ENCODE peak calls at places on chromosomes 11 and 22, in seven cellular contexts. Y is posterior vena cava; M is CD8-positive, alpha-beta T cell; E is stimulated activated CD8-positive, alpha-beta memory T cell treated with anti-CD3 and anti-CD28 coated beads, Interleukin-7, amount 100 ng/mL, for 4 hours; S is endothelial cell; G is left ventricle myocardium inferior; X is T-helper 2 cell. U is an unnamed sample.
A peak's percentile ranks its signal among the peaks of the same experiment; 100 is the strongest.

GRCh38 chr11:76736266-76736665 is 46.9 kb upstream of the TSKU start:
- DNase-seq in Y (no peak), M (no peak), E (no peak), S (no peak), G (no peak), X (no peak), U (no peak)

GRCh38 chr22:41431656-41432055 is 14.9 kb downstream of the TOB2 start:
- DNase-seq in Y (no peak), M (no peak), E (no peak), S (no peak), G (no peak), X (no peak), U (no peak)

GRCh38 chr22:45731798-45732495 is 60.3 kb downstream of the ATXN10 start:
- DNase-seq in Y (no peak), M (no peak), E (no peak), S (no peak), G (no peak), X (no peak), U (no peak)

GRCh38 chr11:123449436-123449835 is 19.4 kb downstream of the GRAMD1B start:
- DNase-seq in Y (no peak), M (no peak), E (no peak), S (no peak), G (no peak), X (no peak), U (no peak)

GRCh38 chr22:23121026-23121823 is 20.6 kb downstream of the RSPH14 start:
- DNase-seq in Y (no peak), M (no peak), E (no peak), S (no peak), G (no peak), X (no peak), U (no peak)

GRCh38 chr22:40973144-40973543 is 22.0 kb downstream of the RBX1 start:
- DNase-seq in Y (peak; percentile 45), M (no peak), E (no peak), S (no peak), G (no peak), X (no peak), U (no peak)

GRCh38 chr11:96015911-96016565 is 92.1 kb upstream of the MTMR2 start:
- DNase-seq in Y (no peak), M (no peak), E (no peak), S (no peak), G (no peak), X (peak; percentile 12), U (no peak)

GRCh38 chr11:69174841-69175240 is 19.1 kb downstream of the SMIM38 start:
- DNase-seq in Y (peak; percentile 42), M (no peak), E (no peak), S (no peak), G (no peak), X (no peak), U (no peak)

GRCh38 chr11:255176-255575 is 18.4 kb downstream of the PSMD13 start:
- DNase-seq in Y (no peak), M (no peak), E (no peak), S (no peak), G (no peak), X (no peak), U (no peak)

GRCh38 chr11:81342956-81343355 is 1390.7 kb downstream of the FAM181B start:
- DNase-seq in Y (no peak), M (no peak), E (no peak), S (no peak), G (no peak), X (no peak), U (no peak)

GRCh38 chr11:122721201-122721963 is 65.9 kb downstream of the UBASH3B start:
- DNase-seq in Y (no peak), M (no peak), E (no peak), S (no peak), G (no peak), X (no peak), U (no peak)

GRCh38 chr22:44698531-44699421 is 3.2 kb upstream of the PRR5 start:
- DNase-seq in Y (no peak), M (no peak), E (no peak), S (no peak), G (no peak), X (no peak), U (no peak)

GRCh38 chr11:119115484-119116234 is 5.7 kb upstream of the HINFP start:
- DNase-seq in Y (peak; percentile 89), M (no peak), E (no peak), S (no peak), G (peak; percentile 56), X (no peak), U (no peak)

GRCh38 chr22:49040111-49040510 is 787.6 kb downstream of the BRD1 start:
- DNase-seq in Y (peak; percentile 74), M (no peak), E (no peak), S (no peak), G (no peak), X (no peak), U (no peak)

GRCh38 chr22:35708453-35708852 is 9.2 kb upstream of the APOL5 start:
- DNase-seq in Y (no peak), M (no peak), E (no peak), S (no peak), G (no peak), X (no peak), U (no peak)

GRCh38 chr11:19931768-19932369 is 219.2 kb downstream of the NAV2 start:
- DNase-seq in Y (no peak), M (no peak), E (no peak), S (no peak), G (no peak), X (no peak), U (no peak)

GRCh38 chr11:83691387-83692088 is 405.4 kb upstream of the CCDC90B start:
- DNase-seq in Y (no peak), M (no peak), E (no peak), S (no peak), G (peak; percentile 14), X (no peak), U (no peak)

GRCh38 chr11:69053169-69053477 is 4.4 kb downstream of the TPCN2 start:
- DNase-seq in Y (no peak), M (no peak), E (no peak), S (no peak), G (no peak), X (no peak), U (no peak)

GRCh38 chr22:23179381-23180294 is 671 bp upstream of the BCR start:
- DNase-seq in Y (no peak), M (no peak), E (no peak), S (no peak), G (peak; percentile 24), X (no peak), U (no peak)

GRCh38 chr11:34997872-34998548 is 81.6 kb downstream of the PDHX start:
- DNase-seq in Y (no peak), M (no peak), E (no peak), S (no peak), G (no peak), X (no peak), U (no peak)

GRCh38 chr11:16111690-16112089 is 244.7 kb downstream of the SOX6 start:
- DNase-seq in Y (no peak), M (no peak), E (no peak), S (no peak), G (no peak), X (no peak), U (no peak)

GRCh38 chr11:86703992-86704391 is 31.6 kb upstream of the ME3 start:
- DNase-seq in Y (no peak), M (no peak), E (no peak), S (no peak), G (no peak), X (no peak), U (no peak)

GRCh38 chr11:44270403-44271192 is 39.3 kb downstream of the ALX4 start:
- DNase-seq in Y (peak; percentile 67), M (no peak), E (no peak), S (no peak), G (no peak), X (no peak), U (no peak)

GRCh38 chr11:112795142-112795815 is 165.9 kb upstream of the NCAM1 start:
- DNase-seq in Y (no peak), M (no peak), E (no peak), S (peak; percentile 63), G (no peak), X (no peak), U (peak; percentile 76)

GRCh38 chr11:118618991-118619375 is 11.6 kb downstream of the PHLDB1 start:
- DNase-seq in Y (peak; percentile 93), M (no peak), E (no peak), S (no peak), G (peak; percentile 64), X (no peak), U (no peak)

GRCh38 chr22:45511847-45512261 is 9.2 kb downstream of the FBLN1 start:
- DNase-seq in Y (peak; percentile 91), M (no peak), E (no peak), S (no peak), G (peak; percentile 80), X (no peak), U (no peak)

GRCh38 chr11:4044971-4045646 is 49.5 kb upstream of the RRM1 start:
- DNase-seq in Y (no peak), M (no peak), E (no peak), S (no peak), G (no peak), X (no peak), U (no peak)

GRCh38 chr22:50613291-50613981 is 12.8 kb downstream of the MAPK8IP2 start:
- DNase-seq in Y (no peak), M (no peak), E (no peak), S (no peak), G (peak; percentile 59), X (no peak), U (peak; percentile 47)

GRCh38 chr22:31577711-31578110 is 81.4 kb downstream of the SFI1 start:
- DNase-seq in Y (no peak), M (no peak), E (no peak), S (no peak), G (no peak), X (no peak), U (peak; percentile 84)

GRCh38 chr11:2134022-2135010 is 4.9 kb downstream of the IGF2 start:
- DNase-seq in Y (no peak), M (no peak), E (no peak), S (no peak), G (no peak), X (no peak), U (no peak)

GRCh38 chr22:20239063-20239950 is 28.8 kb downstream of the RTN4R start:
- DNase-seq in Y (no peak), M (no peak), E (no peak), S (no peak), G (peak; percentile 52), X (no peak), U (no peak)

U was measured in D341Med.